ENCODE peak calls at places on chromosomes 7 and 10, in four cellular contexts. F is H9, X is SJCRH30, W is heart right ventricle. U is an unnamed sample.

GRCh38 chr7:41788556-41788955 is 85.7 kb upstream of the INHBA start:
- DNase-seq in X (no peak), F (no peak), W (no peak), U (no peak)

GRCh38 chr7:103573479-103574058 is 127.6 kb upstream of the SLC26A5 start:
- DNase-seq in W (no peak), F (no peak), X (no peak), U (no peak)

GRCh38 chr10:63430091-63430998 is 35.4 kb downstream of the JMJD1C start:
- DNase-seq in X (no peak), F (no peak), W (no peak), U (no peak)

GRCh38 chr7:12258074-12258473 is 47.0 kb downstream of the TMEM106B start:
- DNase-seq in X (no peak), F (no peak), W (no peak), U (no peak)

GRCh38 chr10:34190594-34190993 is 624.5 kb downstream of the PARD3 start:
- DNase-seq in X (peak; percentile 80), F (no peak), W (no peak), U (no peak)

GRCh38 chr10:128263891-128264688 is 137.9 kb upstream of the MKI67 start:
- DNase-seq in X (peak; percentile 33), W (peak; percentile 61), F (peak; percentile 77), U (peak; percentile 53)

GRCh38 chr7:118250860-118251494 is 26.5 kb downstream of the ANKRD7 start:
- DNase-seq in F (no peak), X (no peak), W (no peak), U (no peak)

GRCh38 chr7:43649755-43650274 is 66.9 kb downstream of the STK17A start:
- DNase-seq in F (no peak), W (no peak), X (no peak), U (no peak)

GRCh38 chr7:17963281-17963680 is 23.0 kb upstream of the SNX13 start:
- DNase-seq in F (no peak), X (no peak), W (no peak), U (peak; percentile 33)

GRCh38 chr10:59654007-59654406 is 55.6 kb downstream of the SLC16A9 start:
- DNase-seq in X (no peak), F (no peak), W (no peak), U (no peak)

GRCh38 chr10:98582363-98582762 is 135.6 kb upstream of the HPS1 start:
- DNase-seq in F (no peak), X (no peak), W (no peak), U (no peak)

GRCh38 chr10:29957887-29958330 is 101.5 kb downstream of the JCAD start:
- DNase-seq in X (peak; percentile 72), W (peak; percentile 16), F (no peak), U (peak; percentile 86)

GRCh38 chr7:4683884-4684565 is 1.9 kb downstream of the FOXK1 start:
- DNase-seq in X (peak; percentile 26), F (no peak), W (peak; percentile 78), U (peak; percentile 92)

GRCh38 chr10:71753960-71754505 is 19.3 kb downstream of the VSIR start:
- DNase-seq in X (no peak), W (no peak), F (no peak), U (no peak)

GRCh38 chr7:69775231-69775771 is 177.0 kb downstream of the AUTS2 start:
- DNase-seq in W (peak; percentile 51), X (peak; percentile 51), F (no peak), U (no peak)

GRCh38 chr10:94042001-94042813 is 48.5 kb downstream of the PLCE1 start:
- DNase-seq in W (no peak), F (peak; percentile 27), X (no peak), U (no peak)

GRCh38 chr10:17200035-17200884 is 1.2 kb downstream of the TRDMT1 start:
- DNase-seq in F (no peak), X (no peak), W (no peak), U (no peak)

GRCh38 chr7:38744746-38745145 is 113.6 kb upstream of the AMPH start:
- DNase-seq in W (no peak), F (no peak), X (no peak), U (no peak)

GRCh38 chr10:77636967-77637473 is 588 bp downstream of the KCNMA1 start:
- DNase-seq in X (no peak), F (peak; percentile 41), W (no peak), U (no peak)

GRCh38 chr10:3681642-3682554 is 103.1 kb downstream of the KLF6 start:
- DNase-seq in F (no peak), W (no peak), X (no peak), U (no peak)

GRCh38 chr7:51209426-51209825 is 107.2 kb downstream of the COBL start:
- DNase-seq in W (no peak), F (no peak), X (no peak), U (no peak)

GRCh38 chr7:135257790-135258189 is 24.2 kb downstream of the STRA8 start:
- DNase-seq in X (no peak), F (peak; percentile 1), W (no peak), U (no peak)

GRCh38 chr7:96221888-96222287 is 100.0 kb downstream of the SLC25A13 start:
- DNase-seq in W (no peak), F (no peak), X (no peak), U (no peak)

GRCh38 chr10:6701289-6701688 is 121.2 kb upstream of the PRKCQ start:
- DNase-seq in X (no peak), W (no peak), F (peak; percentile 52), U (no peak)

GRCh38 chr7:101114492-101114891 is 12.4 kb upstream of the SERPINE1 start:
- DNase-seq in X (no peak), W (no peak), F (no peak), U (no peak)

GRCh38 chr7:132687981-132688383 is 111.7 kb upstream of the PLXNA4 start:
- DNase-seq in W (no peak), X (no peak), F (peak; percentile 56), U (no peak)

GRCh38 chr7:92609921-92610518 is 19.8 kb upstream of the FAM133B start:
- DNase-seq in X (no peak), W (no peak), F (no peak), U (no peak)

GRCh38 chr7:42161723-42162122 is 75.3 kb downstream of the GLI3 start:
- DNase-seq in F (no peak), X (no peak), W (no peak), U (no peak)

GRCh38 chr7:68256295-68256694 is 1259.7 kb downstream of the TYW1 start:
- DNase-seq in W (no peak), X (no peak), F (no peak), U (no peak)

GRCh38 chr7:112970771-112971170 is 115.9 kb downstream of the GPR85 start:
- DNase-seq in X (no peak), F (no peak), W (no peak), U (no peak)

GRCh38 chr7:111089822-111090426 is 1.0 kb upstream of the LRRN3 start:
- DNase-seq in F (no peak), W (no peak), X (no peak), U (no peak)

GRCh38 chr7:28813238-28813962 is 144.7 kb downstream of the TRIL start:
- DNase-seq in F (no peak), W (no peak), X (no peak), U (no peak)

GRCh38 chr7:123455965-123456364 is 78.4 kb downstream of the IQUB start:
- DNase-seq in F (no peak), X (no peak), W (no peak), U (no peak)

GRCh38 chr7:156747718-156748117 is 107.1 kb downstream of the RNF32 start:
- DNase-seq in F (no peak), W (no peak), X (no peak), U (no peak)

DNA sequence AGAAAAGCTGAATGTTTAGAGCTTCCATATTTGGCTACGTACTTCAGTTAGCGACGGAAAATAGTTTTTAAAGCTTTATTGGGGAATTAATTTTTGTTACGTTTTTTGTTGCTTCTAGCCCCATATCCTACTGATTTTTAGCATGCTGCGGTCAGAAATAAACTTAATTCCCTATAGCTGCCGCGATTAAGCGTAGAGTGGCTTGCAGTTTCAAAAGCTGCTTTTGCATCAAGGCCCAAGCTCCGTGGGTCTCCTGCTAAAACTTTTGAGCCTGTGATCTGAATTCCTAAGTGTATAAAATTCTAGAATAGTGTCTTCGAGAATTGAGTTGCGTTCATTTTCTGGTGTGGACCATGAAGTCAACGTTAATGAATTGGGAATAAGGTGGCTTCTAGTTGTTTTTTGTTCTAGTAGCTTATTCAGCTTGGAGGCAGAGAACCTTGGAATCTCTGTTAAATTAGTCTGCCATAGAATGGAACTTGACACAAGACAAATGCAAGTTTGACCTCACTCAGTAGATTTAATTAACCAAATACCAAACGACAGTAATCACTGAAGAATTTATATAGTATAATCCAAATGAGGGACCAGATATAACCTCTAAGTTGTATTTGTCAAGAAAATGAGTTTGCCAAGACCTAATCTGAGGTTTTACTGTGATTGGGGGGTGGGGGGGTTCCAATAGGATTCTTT is 977 bp downstream of the CALU start:
- DNase-seq in W (no peak), F (no peak), X (no peak), U (no peak)
- H3K4me1 ChIP-seq in W (peaks cover 50% of the 10 kb centered on the region), F (no peaks in the 10 kb centered on the region), X (peaks cover 18% of the 10 kb centered on the region), U (peaks cover 19% of the 10 kb centered on the region)

DNA sequence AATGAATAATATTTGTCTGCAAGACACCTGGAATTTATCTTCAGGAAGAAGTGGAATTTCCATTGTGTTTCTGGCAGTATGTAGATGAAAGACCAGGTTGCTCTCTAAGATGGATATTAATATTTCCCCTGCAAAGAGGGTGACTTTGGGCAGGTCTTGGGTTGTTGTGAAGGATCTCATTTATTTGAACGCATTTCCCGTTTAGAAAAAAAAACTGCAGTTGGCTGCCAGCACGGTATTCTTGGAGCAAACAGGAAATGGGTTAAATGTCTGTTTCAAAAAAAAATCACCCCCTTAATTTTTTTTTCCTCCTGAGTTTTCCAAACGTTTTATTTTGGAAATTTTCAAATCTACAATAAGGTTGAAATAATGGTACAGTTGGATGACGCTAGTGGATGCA is 11.5 kb downstream of the EIF4H start:
- DNase-seq in W (no peak), X (no peak), F (no peak), U (no peak)
- H3K4me1 ChIP-seq in W (peaks cover 77% of the 10 kb centered on the region), X (peaks cover 2% of the 10 kb centered on the region), F (no peaks in the 10 kb centered on the region), U (peaks cover 39% of the 10 kb centered on the region)

DNA sequence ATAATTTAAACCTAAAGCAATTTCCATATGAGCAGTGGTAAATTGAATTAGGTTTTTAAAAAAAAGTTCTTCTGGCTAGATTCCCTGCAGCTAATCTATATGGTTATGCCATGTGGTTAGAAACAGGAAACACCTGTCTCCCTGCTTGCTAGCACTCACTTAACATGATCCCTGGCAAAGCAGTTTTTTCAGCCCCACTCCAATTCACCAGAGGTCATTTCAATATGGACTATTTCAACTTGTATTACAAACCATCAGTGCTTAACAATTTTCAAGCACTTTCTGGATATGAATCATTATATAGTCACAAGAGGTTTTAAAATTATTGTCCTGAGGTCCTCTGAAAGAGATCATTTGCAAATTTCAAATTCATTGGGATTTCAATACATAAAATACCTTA is 117.3 kb upstream of the HGF start:
- DNase-seq in X (peak; percentile 72), W (no peak), F (no peak), U (no peak)
- H3K4me1 ChIP-seq in X (peaks cover 28% of the 10 kb centered on the region), W (peaks cover 3% of the 10 kb centered on the region), F (no peaks in the 10 kb centered on the region), U (peaks cover under 1% of the 10 kb centered on the region)

DNA sequence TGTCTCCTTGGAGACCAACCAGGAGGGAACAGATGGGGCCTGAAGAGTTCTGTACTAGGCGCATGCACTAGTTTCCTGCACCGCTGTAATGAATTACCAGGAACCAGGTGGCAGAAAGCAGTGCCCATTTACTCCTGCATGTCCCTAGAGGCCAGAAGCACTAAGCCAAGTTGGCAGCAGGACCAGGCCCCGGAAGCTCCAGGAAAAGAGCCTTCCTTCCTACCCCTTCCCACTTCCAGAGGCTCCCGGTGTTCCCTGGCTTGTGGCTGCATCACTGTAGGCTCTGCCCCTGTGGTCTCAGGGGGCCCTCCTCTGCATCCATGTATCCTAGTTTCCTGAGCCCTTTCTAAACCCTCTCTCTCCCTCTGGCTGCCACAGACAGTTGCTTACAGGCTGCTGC is 237.4 kb upstream of the PPP2R2D start:
- DNase-seq in F (no peak), W (no peak), X (no peak), U (no peak)
- H3K4me1 ChIP-seq in F (no peaks in the 10 kb centered on the region), W (no peaks in the 10 kb centered on the region), X (no peaks in the 10 kb centered on the region), U (no peaks in the 10 kb centered on the region)

U was measured in adrenal gland.